ENCODE peak calls at places on chromosomes 11 and 22, in nine cellular contexts. R is HT-29, G is NCI-H748 treated with DMSO at 0.1 percent for 48 hours, K is SK-MEL-5, I is astrocyte of the spinal cord, Q is germinal center, N is kidney tubule cell, T is ACHN, S is iris pigment epithelial cell. C is an unnamed sample.

GRCh38 chr11:102843474-102843873 is at the start of gene MMP3:
- DNase-seq in R (no peak), N (peak; percentile 17), Q (no peak), G (no peak), T (no peak), K (no peak), I (no peak), S (no peak), C (no peak)

GRCh38 chr11:12705874-12706273 is 31.7 kb downstream of the TEAD1 start:
- DNase-seq in K (no peak), R (no peak), T (no peak), Q (no peak), I (no peak), G (no peak), N (no peak), S (peak; percentile 78), C (no peak)

GRCh38 chr22:23608583-23608982 is 23.5 kb downstream of the DRICH1 start:
- DNase-seq in T (no peak), S (peak; percentile 14), R (no peak), I (no peak), N (no peak), K (no peak), Q (no peak), G (no peak), C (no peak)

GRCh38 chr11:106714179-106714578 is 304.1 kb downstream of the GUCY1A2 start:
- DNase-seq in S (no peak), G (no peak), I (peak; percentile 56), K (no peak), Q (no peak), R (no peak), T (no peak), N (no peak), C (no peak)

GRCh38 chr11:1727088-1727690 is 23.2 kb downstream of the IFITM10 start:
- DNase-seq in N (no peak), Q (no peak), T (no peak), G (no peak), S (no peak), K (no peak), R (no peak), I (no peak), C (no peak)

GRCh38 chr11:125998267-125998666 is 52.4 kb downstream of the VSIG10L2 start:
- DNase-seq in K (no peak), G (no peak), S (no peak), T (no peak), Q (no peak), N (no peak), R (no peak), I (no peak), C (no peak)

GRCh38 chr11:115941481-115941993 is 437.3 kb upstream of the CADM1 start:
- DNase-seq in R (peak; percentile 35), T (peak; percentile 78), Q (no peak), K (peak; percentile 96), I (peak; percentile 97), N (peak; percentile 96), G (no peak), S (peak; percentile 60), C (no peak)

GRCh38 chr11:28759311-28759710 is 651.1 kb downstream of the METTL15 start:
- DNase-seq in I (peak; percentile 31), T (peak; percentile 81), G (no peak), N (peak; percentile 94), R (peak; percentile 83), K (no peak), Q (no peak), S (peak; percentile 85), C (no peak)

GRCh38 chr22:19483481-19484244 is 3.9 kb downstream of the CDC45 start:
- DNase-seq in S (peak; percentile 98), T (no peak), N (no peak), K (no peak), Q (no peak), R (no peak), I (peak; percentile 56), G (no peak), C (no peak)

GRCh38 chr11:73974611-73975478 is 7.8 kb downstream of the UCP2 start:
- DNase-seq in G (no peak), T (no peak), N (no peak), I (no peak), K (no peak), Q (no peak), R (peak; percentile 90), S (no peak), C (no peak)

GRCh38 chr22:49660794-49661781 is 166.6 kb downstream of the BRD1 start:
- DNase-seq in G (no peak), K (no peak), S (no peak), I (no peak), N (no peak), Q (peak; percentile 74), T (no peak), R (no peak), C (no peak)

GRCh38 chr11:134361661-134362060 is 29.9 kb downstream of the GLB1L2 start:
- DNase-seq in I (no peak), N (no peak), T (no peak), K (no peak), S (no peak), G (no peak), Q (no peak), R (no peak), C (no peak)

GRCh38 chr22:49765091-49765771 is 62.4 kb downstream of the BRD1 start:
- DNase-seq in I (no peak), R (no peak), N (no peak), S (no peak), Q (no peak), K (no peak), G (no peak), T (no peak), C (no peak)

GRCh38 chr11:8267280-8267679 is 3.6 kb upstream of the LMO1 start:
- DNase-seq in K (no peak), Q (no peak), N (no peak), G (no peak), I (no peak), R (no peak), S (no peak), T (no peak), C (no peak)

GRCh38 chr11:62472063-62472884 is 53.4 kb downstream of the SCGB1A1 start:
- DNase-seq in T (peak; percentile 56), N (peak; percentile 63), K (no peak), G (no peak), R (peak; percentile 64), I (peak; percentile 32), Q (no peak), S (no peak), C (peak; percentile 46)

GRCh38 chr22:31753005-31753633 is 700 bp upstream of the DEPDC5 start:
- DNase-seq in S (no peak), Q (no peak), G (peak; percentile 30), N (peak; percentile 48), K (peak; percentile 56), R (no peak), T (peak; percentile 48), I (peak; percentile 6), C (peak; percentile 87)

GRCh38 chr11:19239039-19239438 is 1.7 kb downstream of the E2F8 start:
- DNase-seq in N (no peak), Q (no peak), K (no peak), T (no peak), G (no peak), I (no peak), S (no peak), R (no peak), C (no peak)

GRCh38 chr22:26168199-26168915 is 905 bp upstream of the SEZ6L start:
- DNase-seq in Q (no peak), R (no peak), G (no peak), K (no peak), S (no peak), T (no peak), I (no peak), N (no peak), C (no peak)

GRCh38 chr22:50148166-50148500 is 22.4 kb upstream of the PANX2 start:
- DNase-seq in R (no peak), K (no peak), Q (no peak), S (no peak), I (no peak), T (no peak), G (no peak), N (no peak), C (no peak)

GRCh38 chr11:128299132-128299726 is 288.1 kb downstream of the ETS1 start:
- DNase-seq in R (no peak), N (no peak), T (no peak), G (no peak), Q (no peak), S (peak; percentile 90), K (peak; percentile 91), I (peak; percentile 58), C (no peak)

GRCh38 chr11:74195828-74196227 is 24.7 kb downstream of the PPME1 start:
- DNase-seq in R (no peak), G (peak; percentile 52), S (peak; percentile 22), K (no peak), T (no peak), N (no peak), Q (no peak), I (peak; percentile 6), C (no peak)